ENCODE peak calls at places on chromosomes 6 and 20, in eight cellular contexts. M, T, S, K, B, C, H and W are unnamed samples.

GRCh38 chr6:9537381-9537780 is 877.5 kb downstream of the TFAP2A start:
- DNase-seq in M (no peak), T (no peak), S (no peak), K (no peak), B (no peak), C (no peak), H (no peak), W (no peak)

GRCh38 chr20:51236396-51236795 is 213.5 kb upstream of the KCNG1 start:
- DNase-seq in M (no peak), T (no peak), S (no peak), K (no peak), B (no peak), C (no peak), H (no peak), W (no peak)

GRCh38 chr20:8798505-8798904 is 270.4 kb upstream of the PLCB4 start:
- DNase-seq in M (no peak), T (no peak), S (peak), K (no peak), B (no peak), C (no peak), H (no peak), W (peak)

GRCh38 chr20:14860410-14860814 is 523.0 kb upstream of the FLRT3 start:
- DNase-seq in M (no peak), T (no peak), S (peak), K (no peak), B (no peak), C (no peak), H (no peak), W (peak)

GRCh38 chr20:9241232-9241692 is 172.4 kb downstream of the PLCB4 start:
- DNase-seq in M (peak), T (no peak), S (peak), K (no peak), B (no peak), C (no peak), H (no peak), W (no peak)

GRCh38 chr20:20386192-20386591 is 18.3 kb downstream of the INSM1 start:
- DNase-seq in M (no peak), T (no peak), S (no peak), K (no peak), B (no peak), C (no peak), H (no peak), W (no peak)

GRCh38 chr6:111057074-111057752 is 30.1 kb upstream of the SLC16A10 start:
- DNase-seq in M (peak), T (peak), S (peak), K (no peak), B (no peak), C (no peak), H (no peak), W (peak)

GRCh38 chr20:42639140-42639539 is 550.6 kb downstream of the PTPRT start:
- DNase-seq in M (no peak), T (no peak), S (no peak), K (no peak), B (no peak), C (no peak), H (no peak), W (no peak)

GRCh38 chr20:36754656-36755222 is 8.8 kb upstream of the NDRG3 start:
- DNase-seq in M (peak), T (peak), S (peak), K (no peak), B (no peak), C (peak), H (peak), W (peak)

GRCh38 chr20:55605594-55605993 is 399.7 kb downstream of the CBLN4 start:
- DNase-seq in M (no peak), T (no peak), S (no peak), K (no peak), B (no peak), C (no peak), H (no peak), W (no peak)

GRCh38 chr20:15882553-15882952 is 690.7 kb downstream of the KIF16B start:
- DNase-seq in M (no peak), T (no peak), S (no peak), K (no peak), B (no peak), C (no peak), H (no peak), W (no peak)

GRCh38 chr6:160461641-160462040 is 113.5 kb downstream of the SLC22A3 start:
- DNase-seq in M (no peak), T (no peak), S (no peak), K (no peak), B (no peak), C (no peak), H (no peak), W (no peak)